ENCODE peak calls at places on chromosome 22, in nine cellular contexts. C, B, L, D, E, Z, J, N and I are unnamed samples.

GRCh38 chr22:22074634-22075381 is 92.2 kb upstream of the TOP3B start:
- DNase-seq in C (no peak), B (no peak), L (no peak), D (no peak), E (no peak), Z (no peak), J (no peak), N (peak), I (no peak)

GRCh38 chr22:46667245-46667623 is 47.0 kb downstream of the GRAMD4 start:
- DNase-seq in C (no peak), B (no peak), L (no peak), D (no peak), E (no peak), Z (no peak), J (no peak), N (no peak), I (no peak)

GRCh38 chr22:19525116-19525660 is 978 bp upstream of the CLDN5 start:
- DNase-seq in C (no peak), B (no peak), L (no peak), D (no peak), E (no peak), Z (no peak), J (peak), N (no peak), I (no peak)

GRCh38 chr22:20604092-20604747 is 96.8 kb downstream of the MED15 start:
- DNase-seq in C (no peak), B (no peak), L (no peak), D (no peak), E (no peak), Z (no peak), J (no peak), N (no peak), I (no peak)

GRCh38 chr22:17873116-17873515 is 98.8 kb upstream of the BID start:
- DNase-seq in C (no peak), B (no peak), L (no peak), D (no peak), E (no peak), Z (no peak), J (no peak), N (no peak), I (no peak)

GRCh38 chr22:37089451-37089850 is 20.1 kb downstream of the TMPRSS6 start:
- DNase-seq in C (no peak), B (no peak), L (no peak), D (no peak), E (no peak), Z (no peak), J (no peak), N (no peak), I (peak)

GRCh38 chr22:42247596-42247995 is 22.9 kb downstream of the TCF20 start:
- DNase-seq in C (no peak), B (no peak), L (no peak), D (no peak), E (no peak), Z (no peak), J (no peak), N (peak), I (no peak)

GRCh38 chr22:43537019-43537585 is 125.3 kb downstream of the MPPED1 start:
- DNase-seq in C (no peak), B (peak), L (peak), D (no peak), E (no peak), Z (no peak), J (peak), N (peak), I (no peak)

GRCh38 chr22:43006753-43007152 is 8.2 kb downstream of the PACSIN2 start:
- DNase-seq in C (no peak), B (no peak), L (no peak), D (peak), E (no peak), Z (no peak), J (no peak), N (no peak), I (no peak)

GRCh38 chr22:27164781-27165503 is 507.6 kb downstream of the MIAT start:
- DNase-seq in C (no peak), B (no peak), L (no peak), D (no peak), E (no peak), Z (no peak), J (no peak), N (no peak), I (no peak)

GRCh38 chr22:23683545-23683944 is 7.3 kb upstream of the RGL4 start:
- DNase-seq in C (no peak), B (no peak), L (peak), D (no peak), E (no peak), Z (no peak), J (no peak), N (no peak), I (no peak)

GRCh38 chr22:43171607-43172006 is 15.3 kb downstream of the TTLL12 start:
- DNase-seq in C (no peak), B (no peak), L (no peak), D (no peak), E (no peak), Z (no peak), J (no peak), N (no peak), I (no peak)

GRCh38 chr22:23925020-23925606 is 30.9 kb downstream of the MIF start:
- DNase-seq in C (no peak), B (no peak), L (no peak), D (no peak), E (no peak), Z (no peak), J (peak), N (no peak), I (no peak)

GRCh38 chr22:38347181-38347943 is 30.1 kb upstream of the CSNK1E start:
- DNase-seq in C (no peak), B (no peak), L (peak), D (no peak), E (no peak), Z (no peak), J (no peak), N (no peak), I (no peak)

GRCh38 chr22:30004101-30004500 is 76.2 kb upstream of the HORMAD2 start:
- DNase-seq in C (no peak), B (no peak), L (no peak), D (no peak), E (no peak), Z (no peak), J (no peak), N (no peak), I (no peak)

GRCh38 chr22:27461470-27461869 is 340.1 kb downstream of the MN1 start:
- DNase-seq in C (no peak), B (no peak), L (no peak), D (no peak), E (no peak), Z (no peak), J (no peak), N (peak), I (no peak)

GRCh38 chr22:24986816-24987215 is 34.3 kb downstream of the KIAA1671 start:
- DNase-seq in C (no peak), B (no peak), L (no peak), D (no peak), E (no peak), Z (no peak), J (no peak), N (no peak), I (no peak)

GRCh38 chr22:23518381-23519187 is 61.5 kb downstream of the IGLL1 start:
- DNase-seq in C (no peak), B (no peak), L (no peak), D (no peak), E (no peak), Z (no peak), J (no peak), N (no peak), I (no peak)

GRCh38 chr22:36379593-36380361 is 8.0 kb downstream of the MYH9 start:
- DNase-seq in C (peak), B (no peak), L (peak), D (no peak), E (no peak), Z (no peak), J (no peak), N (no peak), I (no peak)